ENCODE peak calls at places on chromosomes 6 and 20, in eight cellular contexts. F, C, A, R, D, J, G and S are unnamed samples.

GRCh38 chr6:44304282-44305199 is 8.6 kb downstream of the AARS2 start:
- DNase-seq in F (no peak), C (peak), A (peak), R (no peak), D (peak), J (no peak), G (peak), S (peak)

GRCh38 chr6:12566618-12567123 is 149.9 kb upstream of the PHACTR1 start:
- DNase-seq in F (no peak), C (no peak), A (no peak), R (no peak), D (no peak), J (no peak), G (no peak), S (no peak)

GRCh38 chr6:37324131-37325033 is 29.4 kb upstream of the RNF8 start:
- DNase-seq in F (peak), C (peak), A (peak), R (no peak), D (peak), J (no peak), G (no peak), S (no peak)

GRCh38 chr6:157034433-157035230 is 257.5 kb downstream of the ARID1B start:
- DNase-seq in F (no peak), C (no peak), A (no peak), R (no peak), D (peak), J (peak), G (no peak), S (no peak)

GRCh38 chr6:33505544-33506330 is 51.4 kb downstream of the ZBTB9 start:
- DNase-seq in F (no peak), C (no peak), A (no peak), R (no peak), D (peak), J (no peak), G (no peak), S (no peak)

GRCh38 chr6:121917834-121918559 is 481.5 kb upstream of the HSF2 start:
- DNase-seq in F (no peak), C (no peak), A (no peak), R (no peak), D (no peak), J (no peak), G (no peak), S (no peak)

GRCh38 chr6:2713473-2714358 is 37.0 kb downstream of the MYLK4 start:
- DNase-seq in F (no peak), C (peak), A (no peak), R (no peak), D (no peak), J (no peak), G (no peak), S (no peak)

GRCh38 chr6:46772754-46773153 is 20.4 kb upstream of the MEP1A start:
- DNase-seq in F (no peak), C (no peak), A (no peak), R (no peak), D (peak), J (no peak), G (no peak), S (no peak)

GRCh38 chr6:107823047-107823557 is 1.0 kb downstream of the SCML4 start:
- DNase-seq in F (no peak), C (no peak), A (no peak), R (no peak), D (no peak), J (no peak), G (peak), S (no peak)

GRCh38 chr20:14384411-14384810 is 47.0 kb upstream of the FLRT3 start:
- DNase-seq in F (no peak), C (no peak), A (no peak), R (no peak), D (peak), J (peak), G (no peak), S (no peak)

GRCh38 chr6:80280258-80281010 is 174.0 kb downstream of the BCKDHB start:
- DNase-seq in F (no peak), C (peak), A (no peak), R (no peak), D (no peak), J (no peak), G (no peak), S (no peak)

GRCh38 chr20:46398963-46399362 is 7.5 kb downstream of the ELMO2 start:
- DNase-seq in F (no peak), C (no peak), A (no peak), R (no peak), D (peak), J (no peak), G (no peak), S (no peak)

GRCh38 chr6:100171533-100172321 is 177.7 kb upstream of the MCHR2 start:
- DNase-seq in F (no peak), C (no peak), A (no peak), R (no peak), D (no peak), J (no peak), G (no peak), S (no peak)

GRCh38 chr6:131182991-131183425 is 47.7 kb downstream of the AKAP7 start:
- DNase-seq in F (no peak), C (peak), A (no peak), R (no peak), D (no peak), J (peak), G (no peak), S (no peak)

GRCh38 chr20:32252189-32252588 is 25.3 kb upstream of the KIF3B start:
- DNase-seq in F (no peak), C (no peak), A (no peak), R (no peak), D (no peak), J (no peak), G (no peak), S (peak)

GRCh38 chr6:21915707-21916399 is 322.3 kb downstream of the SOX4 start:
- DNase-seq in F (no peak), C (peak), A (peak), R (no peak), D (no peak), J (no peak), G (no peak), S (no peak)

GRCh38 chr6:167651251-167652041 is 175.3 kb upstream of the AFDN start:
- DNase-seq in F (no peak), C (no peak), A (no peak), R (no peak), D (no peak), J (no peak), G (no peak), S (no peak)

GRCh38 chr6:161169690-161170089 is 104.2 kb downstream of the AGPAT4 start:
- DNase-seq in F (no peak), C (peak), A (no peak), R (peak), D (peak), J (peak), G (no peak), S (no peak)

GRCh38 chr6:168640181-168640580 is 199.2 kb downstream of the SMOC2 start:
- DNase-seq in F (no peak), C (no peak), A (no peak), R (no peak), D (no peak), J (no peak), G (no peak), S (no peak)

GRCh38 chr6:155171109-155171746 is 92.6 kb upstream of the CLDN20 start:
- DNase-seq in F (peak), C (peak), A (peak), R (no peak), D (peak), J (peak), G (peak), S (peak)

GRCh38 chr6:45900808-45901752 is 114.6 kb downstream of the CLIC5 start:
- DNase-seq in F (peak), C (peak), A (no peak), R (no peak), D (no peak), J (no peak), G (no peak), S (no peak)

GRCh38 chr6:105677671-105678475 is 275.0 kb upstream of the PREP start:
- DNase-seq in F (no peak), C (peak), A (no peak), R (no peak), D (no peak), J (no peak), G (no peak), S (no peak)

GRCh38 chr6:64280569-64280968 is 645.0 kb downstream of the PHF3 start:
- DNase-seq in F (no peak), C (no peak), A (no peak), R (no peak), D (peak), J (peak), G (no peak), S (no peak)

GRCh38 chr6:82144007-82144851 is 103.3 kb downstream of the IBTK start:
- DNase-seq in F (peak), C (peak), A (peak), R (peak), D (peak), J (no peak), G (no peak), S (no peak)

GRCh38 chr6:109939654-109940053 is 38.5 kb upstream of the GPR6 start:
- DNase-seq in F (peak), C (no peak), A (no peak), R (no peak), D (no peak), J (no peak), G (no peak), S (no peak)

GRCh38 chr6:133241088-133241900 is at the start of gene EYA4:
- DNase-seq in F (no peak), C (no peak), A (no peak), R (no peak), D (no peak), J (no peak), G (no peak), S (peak)